ENCODE peak calls at places on chromosomes 2 and 18, in seven cellular contexts. V, E, B, C, J, Z and F are unnamed samples.

GRCh38 chr2:68771211-68771721 is 36.7 kb downstream of the ARHGAP25 start:
- DNase-seq in V (no peak), E (no peak), B (no peak), C (no peak), J (no peak), Z (no peak), F (no peak)

GRCh38 chr2:113291191-113291590 is 12.5 kb upstream of the PAX8 start:
- DNase-seq in V (no peak), E (no peak), B (peak), C (no peak), J (no peak), Z (no peak), F (no peak)

GRCh38 chr2:241350878-241351639 is 5.0 kb upstream of the FARP2 start:
- DNase-seq in V (no peak), E (no peak), B (no peak), C (no peak), J (no peak), Z (no peak), F (no peak)

GRCh38 chr2:191932261-191932660 is 85.4 kb upstream of the CAVIN2 start:
- DNase-seq in V (no peak), E (no peak), B (no peak), C (no peak), J (no peak), Z (no peak), F (no peak)

GRCh38 chr2:237073552-237073951 is 12.1 kb upstream of the COPS8 start:
- DNase-seq in V (no peak), E (peak), B (no peak), C (no peak), J (no peak), Z (no peak), F (peak)

GRCh38 chr18:4248686-4249085 is 206.4 kb downstream of the DLGAP1 start:
- DNase-seq in V (no peak), E (no peak), B (no peak), C (no peak), J (no peak), Z (no peak), F (no peak)

GRCh38 chr2:97747285-97747684 is 33.9 kb downstream of the ZAP70 start:
- DNase-seq in V (no peak), E (no peak), B (no peak), C (no peak), J (no peak), Z (no peak), F (no peak)

GRCh38 chr2:24015562-24016375 is 5.9 kb downstream of the MFSD2B start:
- DNase-seq in V (no peak), E (peak), B (no peak), C (peak), J (peak), Z (no peak), F (peak)

GRCh38 chr2:31987454-31987853 is 23.4 kb downstream of the MEMO1 start:
- DNase-seq in V (no peak), E (peak), B (no peak), C (no peak), J (peak), Z (no peak), F (peak)

GRCh38 chr2:118923371-118923770 is 18.6 kb upstream of the MARCO start:
- DNase-seq in V (no peak), E (peak), B (no peak), C (no peak), J (no peak), Z (no peak), F (no peak)